ENCODE peak calls at places on chromosomes 7 and 10, in four cellular contexts. M is right lobe of liver, U is NB4, F is HCT116. H is an unnamed sample.

GRCh38 chr10:14556285-14556956 is 218.3 kb downstream of the FAM107B start:
- DNase-seq in F (no peak), U (peak), M (no peak), H (peak)

GRCh38 chr10:70549351-70549961 is 53.1 kb downstream of the PRF1 start:
- DNase-seq in U (no peak), M (no peak), F (no peak), H (no peak)

GRCh38 chr10:25175527-25176420 is 973 bp downstream of the GPR158 start:
- DNase-seq in U (no peak), F (no peak), M (peak), H (no peak)

GRCh38 chr10:120437541-120437940 is 19.5 kb upstream of the PLPP4 start:
- DNase-seq in U (no peak), F (no peak), M (no peak), H (no peak)

GRCh38 chr7:149610441-149611011 is 112.9 kb upstream of the ZNF746 start:
- DNase-seq in M (no peak), U (no peak), F (no peak), H (no peak)

GRCh38 chr10:77291596-77292505 is 345.8 kb downstream of the KCNMA1 start:
- DNase-seq in F (no peak), M (no peak), U (no peak), H (no peak)

GRCh38 chr10:57031346-57031745 is 670.3 kb upstream of the ZWINT start:
- DNase-seq in U (no peak), M (no peak), F (no peak), H (no peak)

GRCh38 chr7:16648551-16648950 is 2.6 kb downstream of the BZW2 start:
- DNase-seq in F (no peak), U (no peak), M (no peak), H (no peak)

GRCh38 chr10:58107506-58107905 is 160.2 kb downstream of the IPMK start:
- DNase-seq in U (no peak), F (no peak), M (no peak), H (no peak)

GRCh38 chr7:13835442-13835841 is 154.0 kb downstream of the ETV1 start:
- DNase-seq in U (no peak), F (no peak), M (no peak), H (no peak)

GRCh38 chr7:85004402-85004801 is 182.5 kb downstream of the SEMA3D start:
- DNase-seq in F (no peak), U (no peak), M (no peak), H (no peak)

GRCh38 chr7:64314493-64315020 is 796 bp downstream of the ZNF736 start:
- DNase-seq in M (no peak), F (no peak), U (peak), H (no peak)

DNA sequence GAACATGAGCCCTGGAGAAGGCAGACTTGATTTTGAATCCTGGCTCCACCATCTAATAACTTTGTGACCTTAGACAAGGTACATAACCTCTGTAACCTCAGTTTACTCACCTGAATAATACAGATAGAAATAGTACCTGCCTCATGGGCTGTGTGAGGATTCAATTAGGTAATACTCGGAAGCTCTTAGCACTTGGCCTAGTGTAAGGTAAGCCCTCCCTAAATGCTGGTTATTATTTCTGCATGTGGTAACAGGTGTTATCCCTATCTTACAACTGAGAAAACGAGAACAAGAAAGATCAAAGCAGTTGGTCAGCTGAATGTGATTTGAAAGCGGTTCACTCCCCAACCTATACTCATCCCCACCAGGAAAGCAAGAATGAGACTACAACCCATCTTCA is 28.7 kb upstream of the ACSL5 start:
- DNase-seq in M (no peak), F (no peak), U (no peak), H (no peak)
- TF ChIP-seq POLR2A in M (no peak), F (no peak), U (no peak), H (no peak)

DNA sequence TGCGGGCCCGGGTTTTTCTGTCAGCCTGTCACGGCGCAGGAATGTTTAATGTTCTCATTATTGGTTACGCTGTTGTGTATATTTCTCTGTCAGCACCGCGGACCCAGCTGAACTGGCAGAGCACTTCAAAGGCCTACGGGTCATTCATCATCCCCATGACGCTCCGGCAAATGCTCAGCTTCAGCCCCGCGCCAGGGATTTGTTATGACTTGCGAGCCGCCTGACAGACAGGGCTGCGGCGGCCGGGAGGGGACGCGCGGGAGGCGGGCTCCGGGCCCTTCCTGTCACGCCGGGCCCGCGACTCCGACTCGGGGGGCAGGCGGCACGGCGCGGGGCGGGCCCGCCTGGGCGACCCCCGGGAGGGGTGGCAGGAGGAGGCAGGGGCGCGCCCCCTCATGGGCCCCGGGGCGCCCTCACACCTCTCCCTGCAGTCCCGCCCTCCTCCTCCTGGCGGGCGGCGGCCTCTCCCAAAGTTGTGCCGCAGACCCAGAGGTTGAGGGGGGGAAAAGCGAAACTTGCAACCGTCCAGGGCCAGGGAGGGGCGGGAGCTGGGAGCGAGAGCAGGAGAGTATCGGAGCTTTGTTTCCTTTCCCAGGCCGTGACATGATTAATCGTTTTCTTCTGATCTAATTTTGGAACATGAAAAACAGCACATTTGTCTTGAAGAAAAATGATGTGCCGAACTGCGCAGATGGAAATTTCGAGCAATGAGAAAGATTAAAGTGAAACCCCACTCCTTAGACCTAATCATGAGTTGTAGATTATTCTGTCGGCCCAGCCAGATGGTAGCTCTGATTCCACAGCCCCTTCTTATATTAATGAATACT is 59.3 kb upstream of the COMTD1 start:
- DNase-seq in U (peak), M (peak), F (peak), H (peak)
- TF ChIP-seq POLR2A in U (no peak), M (peak), F (no peak), H (no peak)

GRCh38 chr10:102432162-102432950 is at the start of gene CUEDC2:
- DNase-seq in U (peak), M (peak), F (peak), H (peak)
- TF ChIP-seq POLR2A in U (peak), M (peak), F (peak), H (no peak)

DNA sequence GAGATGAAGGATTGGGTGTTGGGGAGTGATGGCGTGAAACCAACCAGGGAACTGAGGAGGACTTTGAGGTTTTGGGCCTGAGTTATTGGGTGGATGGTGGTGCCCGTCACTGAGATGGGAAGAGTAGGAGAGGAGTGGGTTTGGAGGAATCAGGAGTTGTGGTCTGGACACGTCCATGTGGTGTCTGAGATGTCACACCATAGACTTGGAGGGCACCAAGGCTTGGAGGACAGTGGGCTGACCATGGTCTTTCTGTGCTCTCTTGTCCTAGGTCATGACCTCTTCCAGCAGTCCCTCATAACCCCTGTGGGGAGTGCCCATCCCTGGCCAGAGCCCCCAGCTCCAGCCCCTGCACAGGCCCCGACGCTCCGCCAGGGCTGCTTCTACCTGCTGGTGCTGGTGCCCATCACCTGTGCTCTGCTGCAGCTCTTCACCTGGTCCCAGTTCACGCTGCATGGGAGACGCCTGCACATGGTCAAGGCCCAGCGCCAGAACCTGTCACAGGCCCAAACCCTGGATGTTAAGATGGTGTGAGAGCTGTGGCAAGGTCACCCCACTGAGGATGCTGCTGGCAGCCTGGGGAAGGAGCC is 24.2 kb upstream of the C10orf95 start:
- DNase-seq in F (no peak), U (no peak), M (no peak), H (no peak)
- TF ChIP-seq POLR2A in F (no peak), U (no peak), M (no peak), H (no peak)